ENCODE peak calls at places on chromosomes 16 and 17, in seven cellular contexts. C is SW480; G is stimulated activated CD4-positive, alpha-beta T cell treated with anti-CD3 and anti-CD28 coated beads, Interleukin-4, amount 100 ng/mL, for 48 hours; M is A673; N is activated T-cell treated with anti-CD3 and anti-CD28 coated beads for 1 hour; R is ovary; L is SW 1271. B is an unnamed sample.

GRCh38 chr16:87549627-87550509 is 52.4 kb upstream of the JPH3 start:
- DNase-seq in C (no peak), G (no peak), M (no peak), N (no peak), R (no peak), L (no peak), B (no peak)

GRCh38 chr17:7043544-7044268 is at the start of gene SLC16A11:
- DNase-seq in C (no peak), G (no peak), M (peak; percentile 65), N (no peak), R (peak; percentile 48), L (no peak), B (no peak)

GRCh38 chr16:3907586-3907985 is 27.1 kb upstream of the CREBBP start:
- DNase-seq in C (peak; percentile 48), G (no peak), M (no peak), N (no peak), R (no peak), L (no peak), B (no peak)

GRCh38 chr16:30131869-30132475 is 9.0 kb upstream of the MAPK3 start:
- DNase-seq in C (no peak), G (no peak), M (peak; percentile 57), N (no peak), R (no peak), L (no peak), B (no peak)

GRCh38 chr17:44602970-44603369 is 45.7 kb downstream of the FZD2 start:
- DNase-seq in C (no peak), G (no peak), M (no peak), N (no peak), R (no peak), L (no peak), B (no peak)

GRCh38 chr16:71781741-71782140 is 26.9 kb downstream of the AP1G1 start:
- DNase-seq in C (no peak), G (no peak), M (no peak), N (no peak), R (no peak), L (no peak), B (no peak)

GRCh38 chr16:57000271-57001025 is 11.1 kb downstream of the NLRC5 start:
- DNase-seq in C (no peak), G (peak; percentile 66), M (peak; percentile 49), N (no peak), R (no peak), L (no peak), B (no peak)

GRCh38 chr17:76568771-76569170 is 16.9 kb downstream of the ST6GALNAC2 start:
- DNase-seq in C (no peak), G (no peak), M (no peak), N (no peak), R (no peak), L (no peak), B (no peak)

GRCh38 chr17:44219636-44220210 is at the start of gene UBTF:
- DNase-seq in C (peak; percentile 70), G (peak; percentile 56), M (peak; percentile 84), N (peak; percentile 62), R (peak; percentile 82), L (peak; percentile 50), B (peak; percentile 64)

GRCh38 chr17:16122697-16123434 is 92.5 kb downstream of the NCOR1 start:
- DNase-seq in C (no peak), G (no peak), M (no peak), N (no peak), R (no peak), L (no peak), B (no peak)

GRCh38 chr16:85136213-85136704 is 24.0 kb upstream of the CIBAR2 start:
- DNase-seq in C (no peak), G (no peak), M (no peak), N (no peak), R (no peak), L (no peak), B (no peak)

GRCh38 chr17:74865504-74866197 is 6.0 kb upstream of the GRIN2C start:
- DNase-seq in C (no peak), G (no peak), M (peak; percentile 23), N (no peak), R (no peak), L (no peak), B (no peak)

GRCh38 chr17:39923836-39924690 is 3.3 kb downstream of the ORMDL3 start:
- DNase-seq in C (no peak), G (no peak), M (no peak), N (no peak), R (no peak), L (no peak), B (no peak)

GRCh38 chr17:57548421-57549385 is 196.4 kb downstream of the CCDC182 start:
- DNase-seq in C (no peak), G (no peak), M (peak; percentile 99), N (no peak), R (peak; percentile 56), L (no peak), B (no peak)

GRCh38 chr17:80847506-80848230 is 144.0 kb upstream of the CHMP6 start:
- DNase-seq in C (no peak), G (peak; percentile 46), M (no peak), N (peak; percentile 46), R (no peak), L (no peak), B (peak; percentile 76)

GRCh38 chr16:11112723-11113348 is 143.2 kb downstream of the SOCS1 start:
- DNase-seq in C (no peak), G (no peak), M (no peak), N (no peak), R (no peak), L (no peak), B (no peak)

GRCh38 chr16:585351-585750 is 4.5 kb upstream of the RAB40C start:
- DNase-seq in C (peak; percentile 68), G (no peak), M (no peak), N (no peak), R (no peak), L (peak; percentile 7), B (no peak)

GRCh38 chr16:22370038-22370541 is 4.3 kb downstream of the CDR2 start:
- DNase-seq in C (no peak), G (no peak), M (peak; percentile 32), N (no peak), R (no peak), L (no peak), B (no peak)

GRCh38 chr16:21722771-21723460 is 59.1 kb downstream of the OTOA start:
- DNase-seq in C (no peak), G (no peak), M (no peak), N (no peak), R (no peak), L (no peak), B (no peak)

GRCh38 chr17:81027591-81028505 is 7.1 kb upstream of the BAIAP2 start:
- DNase-seq in C (no peak), G (no peak), M (no peak), N (no peak), R (no peak), L (no peak), B (no peak)

GRCh38 chr17:77441130-77441920 is 300.6 kb downstream of the SEC14L1 start:
- DNase-seq in C (peak; percentile 49), G (peak; percentile 62), M (no peak), N (peak; percentile 55), R (no peak), L (no peak), B (peak; percentile 68)

GRCh38 chr17:48160177-48160967 is 52.8 kb downstream of the SNX11 start:
- DNase-seq in C (no peak), G (no peak), M (no peak), N (no peak), R (no peak), L (no peak), B (no peak)

GRCh38 chr16:76539609-76540008 is 262.4 kb downstream of the CNTNAP4 start:
- DNase-seq in C (no peak), G (no peak), M (no peak), N (no peak), R (no peak), L (no peak), B (no peak)

GRCh38 chr17:21129023-21129681 is 2.4 kb downstream of the DHRS7B start:
- DNase-seq in C (peak; percentile 23), G (no peak), M (peak; percentile 56), N (no peak), R (no peak), L (peak; percentile 61), B (no peak)

GRCh38 chr17:67602974-67603373 is 114.8 kb upstream of the NOL11 start:
- DNase-seq in C (peak; percentile 43), G (peak; percentile 21), M (peak; percentile 67), N (peak; percentile 12), R (no peak), L (peak; percentile 27), B (peak; percentile 32)

GRCh38 chr17:77302682-77303081 is 161.9 kb downstream of the SEC14L1 start:
- DNase-seq in C (no peak), G (no peak), M (no peak), N (no peak), R (no peak), L (no peak), B (no peak)

GRCh38 chr17:75869282-75870141 is 8.9 kb downstream of the TRIM47 start:
- DNase-seq in C (peak; percentile 85), G (no peak), M (no peak), N (no peak), R (no peak), L (no peak), B (no peak)

GRCh38 chr16:58695368-58695767 is 10.8 kb upstream of the SLC38A7 start:
- DNase-seq in C (no peak), G (no peak), M (no peak), N (no peak), R (no peak), L (no peak), B (no peak)

GRCh38 chr16:83742076-83742475 is 65.7 kb upstream of the HSBP1 start:
- DNase-seq in C (no peak), G (no peak), M (peak; percentile 41), N (no peak), R (no peak), L (no peak), B (no peak)

GRCh38 chr16:46923513-46924295 is 39.5 kb downstream of the GPT2 start:
- DNase-seq in C (no peak), G (no peak), M (no peak), N (no peak), R (no peak), L (no peak), B (no peak)

GRCh38 chr16:491225-491919 is 36.1 kb upstream of the CAPN15 start:
- DNase-seq in C (no peak), G (no peak), M (no peak), N (no peak), R (no peak), L (no peak), B (no peak)